ENCODE peak calls at places on chromosome 21, in eight cellular contexts. Q is prostate gland, I is neural crest cell, H is GM12865, O is sigmoid colon, Y is astrocyte, T is kidney, W is cardiac fibroblast. G is an unnamed sample.

GRCh38 chr21:40546657-40547056 is 300.3 kb downstream of the DSCAM start:
- DNase-seq in Q (no peak), I (no peak), H (no peak), O (no peak), Y (no peak), T (no peak), W (no peak), G (no peak)

GRCh38 chr21:42636931-42637601 is 16.4 kb upstream of the PDE9A start:
- DNase-seq in Q (no peak), I (no peak), H (no peak), O (no peak), Y (no peak), T (peak; percentile 36), W (no peak), G (no peak)

GRCh38 chr21:21851657-21852056 is 853.4 kb downstream of the NCAM2 start:
- DNase-seq in Q (no peak), I (no peak), H (no peak), O (no peak), Y (peak; percentile 29), T (no peak), W (peak; percentile 25), G (no peak)

GRCh38 chr21:32753818-32754610 is 17.5 kb downstream of the PAXBP1 start:
- DNase-seq in Q (no peak), I (no peak), H (no peak), O (no peak), Y (no peak), T (no peak), W (no peak), G (no peak)

GRCh38 chr21:41839387-41840000 is 39.6 kb downstream of the PRDM15 start:
- DNase-seq in Q (no peak), I (no peak), H (no peak), O (peak; percentile 32), Y (no peak), T (no peak), W (no peak), G (no peak)

GRCh38 chr21:22743085-22743484 is 1744.9 kb downstream of the NCAM2 start:
- DNase-seq in Q (no peak), I (no peak), H (no peak), O (no peak), Y (no peak), T (no peak), W (no peak), G (no peak)

GRCh38 chr21:20739421-20739820 is 258.8 kb upstream of the NCAM2 start:
- DNase-seq in Q (no peak), I (no peak), H (peak; percentile 1), O (no peak), Y (no peak), T (no peak), W (no peak), G (no peak)

GRCh38 chr21:34037446-34037845 is 35.9 kb upstream of the MRPS6 start:
- DNase-seq in Q (no peak), I (no peak), H (no peak), O (no peak), Y (peak; percentile 91), T (no peak), W (peak; percentile 63), G (no peak)

GRCh38 chr21:31284797-31285397 is 59.2 kb downstream of the TIAM1 start:
- DNase-seq in Q (no peak), I (no peak), H (no peak), O (no peak), Y (peak; percentile 39), T (no peak), W (peak; percentile 68), G (no peak)

GRCh38 chr21:42414928-42415769 is 11.4 kb downstream of the UBASH3A start:
- DNase-seq in Q (no peak), I (no peak), H (peak; percentile 94), O (no peak), Y (peak; percentile 74), T (peak; percentile 83), W (peak; percentile 56), G (no peak)

GRCh38 chr21:43757601-43758000 is 18.5 kb downstream of the CSTB start:
- DNase-seq in Q (peak; percentile 48), I (no peak), H (no peak), O (no peak), Y (no peak), T (no peak), W (no peak), G (no peak)

GRCh38 chr21:29318354-29318753 is 19.6 kb downstream of the BACH1 start:
- DNase-seq in Q (no peak), I (no peak), H (no peak), O (no peak), Y (peak; percentile 45), T (no peak), W (peak; percentile 36), G (no peak)

GRCh38 chr21:40754466-40754865 is 92.5 kb downstream of the DSCAM start:
- DNase-seq in Q (no peak), I (no peak), H (no peak), O (no peak), Y (no peak), T (no peak), W (no peak), G (no peak)

GRCh38 chr21:45100866-45101265 is 26.5 kb downstream of the ADARB1 start:
- DNase-seq in Q (no peak), I (no peak), H (no peak), O (no peak), Y (no peak), T (peak; percentile 72), W (no peak), G (no peak)

GRCh38 chr21:45096216-45096615 is 21.8 kb downstream of the ADARB1 start:
- DNase-seq in Q (no peak), I (no peak), H (no peak), O (no peak), Y (no peak), T (no peak), W (no peak), G (no peak)

GRCh38 chr21:45097827-45098387 is 23.5 kb downstream of the ADARB1 start:
- DNase-seq in Q (no peak), I (no peak), H (no peak), O (no peak), Y (no peak), T (peak; percentile 58), W (no peak), G (no peak)

GRCh38 chr21:45095505-45095904 is 21.1 kb downstream of the ADARB1 start:
- DNase-seq in Q (no peak), I (no peak), H (no peak), O (no peak), Y (no peak), T (no peak), W (no peak), G (no peak)

GRCh38 chr21:45098867-45099266 is 24.5 kb downstream of the ADARB1 start:
- DNase-seq in Q (no peak), I (no peak), H (peak; percentile 43), O (no peak), Y (no peak), T (no peak), W (peak; percentile 30), G (no peak)
- TF ChIP-seq CTCF in Q (peak; percentile 30), I (peak; percentile 42), H (peak; percentile 52), O (no peak), Y (peak; percentile 40), T (no peak), W (peak; percentile 48), G (peak; percentile 49)

GRCh38 chr21:39024538-39024937 is 158.7 kb downstream of the PSMG1 start:
- DNase-seq in Q (no peak), I (no peak), H (no peak), O (peak; percentile 2), Y (no peak), T (no peak), W (no peak), G (no peak)

GRCh38 chr21:39022035-39022900 is 161.0 kb downstream of the PSMG1 start:
- DNase-seq in Q (no peak), I (no peak), H (no peak), O (peak; percentile 64), Y (no peak), T (peak; percentile 76), W (no peak), G (no peak)

GRCh38 chr21:39021475-39021832 is 161.8 kb downstream of the PSMG1 start:
- DNase-seq in Q (no peak), I (no peak), H (no peak), O (no peak), Y (no peak), T (no peak), W (no peak), G (no peak)

GRCh38 chr21:39025198-39025597 is 158.1 kb downstream of the PSMG1 start:
- DNase-seq in Q (no peak), I (no peak), H (no peak), O (peak; percentile 38), Y (no peak), T (no peak), W (no peak), G (no peak)

GRCh38 chr21:39022901-39023693 is 160.2 kb downstream of the PSMG1 start:
- DNase-seq in Q (no peak), I (no peak), H (no peak), O (peak; percentile 66), Y (peak; percentile 66), T (peak; percentile 97), W (peak; percentile 56), G (no peak)
- TF ChIP-seq CTCF in Q (no peak), I (peak; percentile 21), H (no peak), O (no peak), Y (no peak), T (peak; percentile 16), W (no peak), G (peak; percentile 46)

DNA sequence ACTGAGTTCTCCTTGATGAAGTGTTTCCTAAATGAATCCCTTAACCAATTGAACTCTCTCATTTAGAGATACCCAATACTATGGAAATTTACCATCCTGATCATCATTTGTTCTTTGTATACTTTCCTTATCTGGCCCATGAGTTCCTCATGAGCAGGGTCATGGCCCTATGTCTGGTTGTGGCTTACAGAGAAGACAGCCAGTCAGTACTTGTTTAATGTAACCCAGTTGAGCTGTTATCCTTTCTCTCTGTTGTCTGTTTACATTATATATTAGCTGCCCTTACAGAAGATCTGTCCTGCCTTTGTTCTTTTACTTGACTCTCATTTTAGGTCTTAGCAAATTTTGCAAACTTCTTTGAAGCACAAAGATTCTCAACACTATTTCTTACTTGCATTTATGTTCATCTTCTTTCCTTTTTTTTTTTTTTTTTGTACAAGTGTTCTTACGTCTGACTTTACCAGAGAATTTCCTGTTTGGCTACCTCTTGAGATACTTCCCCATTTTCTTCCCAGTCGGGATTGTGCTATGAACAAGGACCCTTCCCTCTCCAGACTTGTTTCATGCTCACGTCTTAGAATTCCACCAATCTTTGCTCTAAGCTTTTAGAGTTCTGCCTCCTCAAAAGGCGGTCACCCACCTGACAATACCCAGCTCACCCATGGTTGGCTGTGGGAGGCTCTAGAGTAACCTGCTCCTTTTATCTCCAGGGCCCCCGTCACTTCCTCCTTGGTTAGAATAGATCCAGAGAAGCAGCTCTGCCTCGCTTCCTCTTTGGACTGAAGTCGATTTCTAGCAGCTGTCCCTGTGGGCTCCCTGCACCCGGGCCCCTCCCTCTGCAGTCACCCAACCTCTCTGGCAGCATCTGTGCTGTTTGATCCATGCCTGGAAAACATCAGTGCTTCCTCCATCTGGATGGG is 53.6 kb upstream of the RUNX1 start:
- DNase-seq in Q (no peak), I (no peak), H (peak; percentile 1), O (peak; percentile 78), Y (no peak), T (no peak), W (no peak), G (no peak)
- TF ChIP-seq CTCF in Q (no peak), I (no peak), H (no peak), O (no peak), Y (no peak), T (no peak), W (no peak), G (no peak)

DNA sequence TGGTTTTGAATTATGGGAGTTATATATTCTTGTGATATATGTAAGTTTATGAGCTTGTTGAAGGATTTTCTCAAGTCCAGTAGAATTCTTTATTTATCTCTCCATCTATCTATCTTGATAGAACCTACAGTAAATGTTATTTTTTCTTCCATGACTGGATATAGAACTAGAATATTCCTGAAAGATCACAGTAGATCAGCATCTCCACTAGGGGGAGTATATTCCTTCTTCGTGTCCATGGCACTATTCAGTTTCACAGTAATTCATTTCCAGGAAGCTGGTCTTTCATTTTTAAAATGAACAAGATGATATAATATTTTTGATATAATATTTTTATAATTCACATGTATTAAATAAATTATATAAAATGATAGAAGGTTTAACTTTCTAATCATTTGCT is 18.8 kb downstream of the TMPRSS15 start:
- DNase-seq in Q (no peak), I (no peak), H (peak; percentile 3), O (no peak), Y (no peak), T (no peak), W (peak; percentile 6), G (no peak)
- TF ChIP-seq CTCF in Q (no peak), I (peak; percentile 77), H (peak; percentile 30), O (no peak), Y (peak; percentile 44), T (peak; percentile 17), W (peak; percentile 21), G (peak; percentile 80)